ENCODE peak calls at places on chromosomes 2 and 18, in four cellular contexts. Z, I, D and S are unnamed samples.
A peak's percentile ranks its signal among the peaks of the same experiment; 100 is the strongest.

GRCh38 chr2:213733893-213734292 is 449.6 kb downstream of the SPAG16 start:
- DNase-seq in Z (no peak), I (no peak), D (no peak), S (no peak)

GRCh38 chr18:9653390-9653789 is 39.0 kb upstream of the PPP4R1 start:
- DNase-seq in Z (peak; percentile 46), I (no peak), D (no peak), S (peak; percentile 36)

GRCh38 chr2:174902491-174903242 is 102.5 kb downstream of the CHN1 start:
- DNase-seq in Z (no peak), I (no peak), D (no peak), S (no peak)

GRCh38 chr2:136448435-136448834 is 316.9 kb upstream of the THSD7B start:
- DNase-seq in Z (no peak), I (no peak), D (no peak), S (no peak)

GRCh38 chr2:164504253-164504652 is 117.0 kb downstream of the GRB14 start:
- DNase-seq in Z (no peak), I (no peak), D (no peak), S (no peak)

GRCh38 chr18:25518716-25519053 is 166.7 kb upstream of the ZNF521 start:
- DNase-seq in Z (no peak), I (no peak), D (no peak), S (no peak)

GRCh38 chr2:140643761-140644187 is 1487.0 kb downstream of the LRP1B start:
- DNase-seq in Z (peak; percentile 18), I (no peak), D (peak; percentile 32), S (no peak)

GRCh38 chr2:1648241-1649102 is 95.8 kb downstream of the PXDN start:
- DNase-seq in Z (no peak), I (no peak), D (no peak), S (no peak)

GRCh38 chr2:43032894-43033270 is 193.5 kb downstream of the ZFP36L2 start:
- DNase-seq in Z (no peak), I (no peak), D (no peak), S (no peak)

GRCh38 chr2:195319548-195320415 is 337.2 kb upstream of the SLC39A10 start:
- DNase-seq in Z (no peak), I (no peak), D (no peak), S (no peak)

GRCh38 chr2:25295654-25296053 is 46.1 kb downstream of the DNMT3A start:
- DNase-seq in Z (no peak), I (no peak), D (no peak), S (no peak)
- H3K27ac ChIP-seq in Z (peak overlapping the region; percentile 81), I (peak overlapping the region; percentile 47), D (no peak overlapping the region), S (peak overlapping the region; percentile 98)

GRCh38 chr2:235432741-235433520 is 60.9 kb upstream of the AGAP1 start:
- DNase-seq in Z (peak; percentile 48), I (no peak), D (no peak), S (no peak)

GRCh38 chr2:235430366-235431083 is 63.3 kb upstream of the AGAP1 start:
- DNase-seq in Z (no peak), I (no peak), D (no peak), S (no peak)

GRCh38 chr2:235433860-235434259 is 60.0 kb upstream of the AGAP1 start:
- DNase-seq in Z (peak; percentile 93), I (no peak), D (no peak), S (peak; percentile 61)
- H3K27ac ChIP-seq in Z (peak overlapping the region; percentile 73), I (no peak overlapping the region), D (no peak overlapping the region), S (peak overlapping the region; percentile 73)

DNA sequence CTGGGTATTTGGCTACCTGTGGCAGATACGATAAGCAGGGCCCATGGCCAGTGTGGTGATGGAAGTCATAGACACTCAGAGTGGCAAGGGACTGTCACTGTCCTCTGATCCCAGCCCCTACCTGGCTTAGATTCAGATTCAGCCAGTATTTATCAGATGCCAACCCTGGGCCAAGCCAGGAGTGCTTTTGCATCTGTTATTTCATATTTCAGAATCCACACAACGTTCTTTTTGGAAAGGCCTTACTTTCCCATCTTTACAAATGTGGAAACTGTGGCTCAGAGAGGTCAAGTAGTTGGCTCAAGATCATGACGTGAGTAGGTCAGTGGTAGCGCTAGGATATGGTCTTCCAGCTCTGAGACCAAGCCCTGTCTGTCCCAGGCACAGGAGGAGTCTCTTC is 101.0 kb downstream of the MCFD2 start:
- DNase-seq in Z (no peak), I (no peak), D (no peak), S (no peak)
- H3K27ac ChIP-seq in Z (peak overlapping the region; percentile 71), I (no peak overlapping the region), D (peak overlapping the region; percentile 78), S (peak overlapping the region; percentile 94)

DNA sequence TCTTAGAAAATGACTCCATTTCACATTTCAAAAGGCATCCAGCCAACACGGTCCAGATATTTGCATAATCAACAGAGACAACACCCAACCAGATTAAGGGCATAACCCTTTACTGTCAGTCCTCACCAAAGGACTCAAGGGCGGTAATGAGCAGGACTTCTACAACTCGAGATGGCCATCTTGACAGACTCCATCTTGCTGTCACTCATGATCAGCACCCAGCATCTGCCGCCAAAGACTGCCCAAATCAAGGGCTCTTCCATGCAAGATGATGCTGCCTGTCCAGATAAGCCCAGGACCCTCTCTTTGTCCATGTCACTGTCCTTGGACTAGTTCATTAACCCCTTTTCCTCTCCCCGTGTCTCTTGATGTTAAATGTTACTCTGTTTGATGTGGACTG is 77.9 kb downstream of the UXS1 start:
- DNase-seq in Z (no peak), I (no peak), D (no peak), S (no peak)
- H3K27ac ChIP-seq in Z (no peak overlapping the region), I (no peak overlapping the region), D (no peak overlapping the region), S (peak overlapping the region; percentile 88)

GRCh38 chr2:200590090-200590489 is 4.3 kb downstream of the AOX1 start:
- DNase-seq in Z (peak; percentile 78), I (no peak), D (no peak), S (no peak)

GRCh38 chr2:200593905-200594304 is 8.1 kb downstream of the AOX1 start:
- DNase-seq in Z (no peak), I (no peak), D (no peak), S (no peak)

GRCh38 chr2:200591308-200591707 is 5.5 kb downstream of the AOX1 start:
- DNase-seq in Z (no peak), I (no peak), D (no peak), S (no peak)

GRCh38 chr2:200596774-200597173 is 11.0 kb downstream of the AOX1 start:
- DNase-seq in Z (no peak), I (no peak), D (no peak), S (no peak)

DNA sequence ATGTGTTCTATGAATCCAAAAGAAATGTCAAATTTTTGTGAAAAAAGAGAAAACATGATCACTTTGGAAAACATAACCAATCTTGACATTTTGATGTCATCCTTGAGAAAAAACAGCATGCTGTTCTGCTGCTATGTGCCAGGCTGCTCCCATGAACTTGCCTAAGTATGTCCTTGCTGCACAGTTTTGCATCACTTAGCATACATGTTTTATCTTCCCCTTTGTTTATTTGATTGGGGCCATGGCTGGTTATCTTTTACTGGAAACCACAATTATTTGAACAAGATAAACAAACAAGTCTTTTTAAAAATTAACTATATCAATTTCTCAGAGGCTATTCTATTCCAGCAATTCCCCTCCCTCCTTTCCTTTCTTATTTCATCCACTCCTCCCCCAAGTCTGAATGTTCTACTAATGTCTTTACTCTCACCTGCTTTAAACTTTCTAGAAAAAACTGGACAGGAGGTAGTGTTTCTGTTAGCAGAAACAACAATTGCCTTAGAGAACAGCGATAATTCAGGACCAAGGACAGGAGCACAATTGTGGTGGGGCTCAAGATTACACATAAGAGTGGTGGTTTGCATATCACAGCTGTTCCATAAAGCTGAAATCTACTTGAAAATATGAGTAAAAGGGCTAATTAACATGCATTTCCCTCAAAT is 6.7 kb downstream of the AOX1 start:
- DNase-seq in Z (no peak), I (no peak), D (no peak), S (no peak)
- H3K27ac ChIP-seq in Z (no peak overlapping the region), I (no peak overlapping the region), D (no peak overlapping the region), S (no peak overlapping the region)

GRCh38 chr2:160388464-160389263 is 104.9 kb downstream of the RBMS1 start:
- DNase-seq in Z (peak; percentile 40), I (no peak), D (no peak), S (no peak)

GRCh38 chr2:160390544-160391258 is 102.9 kb downstream of the RBMS1 start:
- DNase-seq in Z (no peak), I (no peak), D (no peak), S (no peak)

GRCh38 chr2:160392201-160392600 is 101.4 kb downstream of the RBMS1 start:
- DNase-seq in Z (no peak), I (no peak), D (no peak), S (no peak)

GRCh38 chr2:160387558-160388262 is 105.9 kb downstream of the RBMS1 start:
- DNase-seq in Z (peak; percentile 71), I (no peak), D (peak; percentile 96), S (peak; percentile 74)

GRCh38 chr2:160389875-160390274 is 103.7 kb downstream of the RBMS1 start:
- DNase-seq in Z (no peak), I (no peak), D (no peak), S (no peak)
- H3K27ac ChIP-seq in Z (no peak overlapping the region), I (no peak overlapping the region), D (peak overlapping the region; percentile 53), S (peak overlapping the region; percentile 41)

GRCh38 chr2:121362226-121362625 is 77.2 kb upstream of the TFCP2L1 start:
- DNase-seq in Z (no peak), I (no peak), D (no peak), S (no peak)

GRCh38 chr2:121365061-121365460 is 80.1 kb upstream of the TFCP2L1 start:
- DNase-seq in Z (no peak), I (no peak), D (no peak), S (no peak)

GRCh38 chr2:121366040-121366439 is 81.0 kb upstream of the TFCP2L1 start:
- DNase-seq in Z (no peak), I (no peak), D (no peak), S (no peak)

GRCh38 chr2:121362776-121363175 is 77.8 kb upstream of the TFCP2L1 start:
- DNase-seq in Z (no peak), I (no peak), D (no peak), S (no peak)

GRCh38 chr2:121363632-121364420 is 78.8 kb upstream of the TFCP2L1 start:
- DNase-seq in Z (peak; percentile 66), I (no peak), D (no peak), S (no peak)
- H3K27ac ChIP-seq in Z (no peak overlapping the region), I (no peak overlapping the region), D (peak overlapping the region; percentile 47), S (peak overlapping the region; percentile 64)